ENCODE peak calls at places on chromosomes 13 and 19, in nine cellular contexts. V, K, X, B, A, G, Y, M and H are unnamed samples.

GRCh38 chr19:54114340-54114826 is 1.1 kb downstream of the TFPT start:
- DNase-seq in V (peak; percentile 48), K (peak; percentile 46), X (peak; percentile 64), B (no peak), A (no peak), G (peak; percentile 52), Y (no peak), M (peak; percentile 90), H (no peak)

GRCh38 chr13:40375522-40376171 is 290.8 kb downstream of the FOXO1 start:
- DNase-seq in V (no peak), K (no peak), X (no peak), B (no peak), A (no peak), G (peak; percentile 67), Y (no peak), M (no peak), H (peak; percentile 72)

GRCh38 chr19:13262450-13262849 is 112.2 kb downstream of the IER2 start:
- DNase-seq in V (no peak), K (no peak), X (peak; percentile 59), B (no peak), A (no peak), G (peak; percentile 66), Y (peak; percentile 39), M (no peak), H (no peak)

GRCh38 chr19:5147971-5148793 is 179.3 kb downstream of the KDM4B start:
- DNase-seq in V (no peak), K (no peak), X (no peak), B (no peak), A (no peak), G (no peak), Y (no peak), M (peak; percentile 69), H (no peak)

GRCh38 chr19:6233827-6234511 is 45.8 kb downstream of the MLLT1 start:
- DNase-seq in V (peak; percentile 76), K (no peak), X (no peak), B (peak; percentile 78), A (no peak), G (peak; percentile 68), Y (no peak), M (peak; percentile 89), H (no peak)

GRCh38 chr19:55247621-55248099 is 11.2 kb downstream of the PPP6R1 start:
- DNase-seq in V (no peak), K (peak; percentile 58), X (no peak), B (no peak), A (no peak), G (peak; percentile 71), Y (no peak), M (peak; percentile 69), H (no peak)

GRCh38 chr13:29861694-29862110 is 11.3 kb upstream of the UBL3 start:
- DNase-seq in V (no peak), K (no peak), X (no peak), B (no peak), A (no peak), G (no peak), Y (no peak), M (no peak), H (no peak)

GRCh38 chr13:35600137-35600536 is 123.6 kb upstream of the MAB21L1 start:
- DNase-seq in V (no peak), K (no peak), X (no peak), B (no peak), A (no peak), G (no peak), Y (no peak), M (no peak), H (no peak)

GRCh38 chr19:38559428-38560401 is 58.0 kb downstream of the MAP4K1 start:
- DNase-seq in V (no peak), K (no peak), X (no peak), B (no peak), A (peak; percentile 56), G (no peak), Y (no peak), M (peak; percentile 69), H (no peak)

DNA sequence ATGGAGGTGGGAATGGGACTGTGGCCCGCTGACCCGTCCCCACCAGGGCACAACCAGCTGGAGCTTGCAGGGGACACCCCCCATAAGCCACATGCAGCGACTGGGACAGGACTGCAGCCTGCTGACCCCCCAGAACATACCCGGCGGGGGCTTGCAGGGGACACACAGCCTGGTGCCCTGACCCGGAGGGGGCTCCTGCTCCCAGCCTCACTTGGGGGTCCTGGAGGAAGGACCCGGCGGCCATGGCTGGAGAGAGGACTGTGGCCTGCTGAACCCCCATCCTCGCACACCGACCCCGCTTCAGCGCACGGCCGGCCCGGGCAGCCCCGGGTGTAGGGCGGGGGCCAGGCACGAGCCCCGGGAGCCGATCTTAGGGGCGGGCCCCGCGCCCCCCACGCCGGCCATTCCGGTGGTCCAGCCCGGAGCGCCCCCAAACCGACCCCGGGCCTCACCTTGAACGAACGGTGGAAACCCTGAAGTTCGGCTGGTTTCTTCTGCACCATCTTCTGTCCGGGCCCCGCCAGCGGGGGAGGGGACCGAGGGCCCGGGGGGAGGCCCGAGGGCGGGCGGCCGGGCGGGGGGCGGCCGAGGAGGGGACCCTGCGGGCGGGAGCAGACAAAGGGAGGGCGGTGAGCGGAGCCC is 574 bp downstream of the MKNK2 start:
- DNase-seq in V (no peak), K (no peak), X (no peak), B (peak; percentile 68), A (no peak), G (peak; percentile 59), Y (no peak), M (no peak), H (no peak)
- TF ChIP-seq POLR2AphosphoS5 in V (no peak), K (no peak), X (no peak), B (no peak), A (no peak), G (no peak), Y (no peak), M (no peak), H (no peak)

GRCh38 chr13:69633044-69633443 is 474.6 kb upstream of the ATXN8OS start:
- DNase-seq in V (no peak), K (no peak), X (no peak), B (no peak), A (no peak), G (no peak), Y (no peak), M (no peak), H (no peak)
- H3K4me1 ChIP-seq in V (no peaks in the 10 kb centered on the region), K (no peaks in the 10 kb centered on the region), X (no peaks in the 10 kb centered on the region), B (no peaks in the 10 kb centered on the region), A (no peaks in the 10 kb centered on the region), G (no peaks in the 10 kb centered on the region), Y (no peaks in the 10 kb centered on the region), M (no peaks in the 10 kb centered on the region), H (no peaks in the 10 kb centered on the region)

DNA sequence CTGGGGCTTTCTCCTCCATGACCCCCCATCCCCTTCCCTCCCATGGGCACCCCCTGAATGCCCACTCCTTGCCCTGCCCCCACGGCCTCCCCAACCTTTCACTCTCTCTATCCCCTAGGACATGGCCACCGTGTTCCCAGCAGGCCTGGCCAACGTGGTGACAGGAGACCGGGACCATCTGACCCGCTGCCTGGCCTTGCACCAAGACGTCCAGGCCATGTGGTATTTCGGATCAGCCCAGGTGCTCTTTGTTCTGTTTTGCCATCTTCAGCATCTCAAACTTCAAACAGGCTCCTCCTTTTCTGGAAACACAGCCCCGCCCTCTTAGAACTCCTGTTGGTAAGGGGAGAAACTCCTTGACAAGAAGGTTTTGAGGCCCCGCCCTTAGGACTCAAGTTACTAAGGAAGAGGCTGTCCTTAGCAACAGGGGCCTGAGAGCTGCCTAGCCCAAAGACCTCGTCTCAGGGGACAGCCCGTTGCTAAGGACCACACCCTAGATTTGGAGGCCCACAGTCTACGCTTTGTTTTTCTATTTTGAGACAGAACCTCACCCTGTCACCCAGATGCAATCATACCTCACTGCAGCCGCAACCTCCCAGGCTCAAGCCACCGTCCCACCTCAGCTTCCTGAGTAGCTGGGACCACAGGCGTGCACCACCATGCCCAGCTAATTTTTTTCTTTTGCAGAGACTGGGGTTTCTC is 5.1 kb upstream of the FLT3LG start:
- DNase-seq in V (peak; percentile 56), K (peak; percentile 77), X (peak; percentile 100), B (peak; percentile 97), A (peak; percentile 69), G (no peak), Y (no peak), M (peak; percentile 92), H (peak; percentile 91)
- H3K4me3 ChIP-seq in V (no peak overlapping the region), K (no peak overlapping the region), X (no peak overlapping the region), B (peak overlapping the region; percentile 27), A (peak overlapping the region; percentile 37), G (no peak overlapping the region), Y (no peak overlapping the region), M (no peak overlapping the region), H (no peak overlapping the region)

DNA sequence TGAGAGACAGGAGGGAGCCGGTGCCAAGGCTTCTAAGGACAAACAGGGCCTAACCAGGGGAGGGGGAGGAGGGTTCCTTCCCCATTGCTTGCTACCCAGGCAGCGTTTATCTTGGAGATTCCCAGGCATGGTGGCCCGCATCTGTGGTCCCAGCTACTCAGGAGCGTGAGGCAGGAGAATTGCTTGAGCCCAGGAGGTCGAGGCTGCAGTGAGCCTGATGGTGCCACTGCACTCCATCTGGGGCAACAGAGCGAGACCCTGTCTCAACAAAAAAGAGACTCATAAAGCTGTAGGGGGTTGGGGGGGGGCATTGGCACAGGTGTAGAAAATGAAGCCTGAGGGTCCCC is 11.4 kb downstream of the TIMM13 start:
- DNase-seq in V (no peak), K (no peak), X (no peak), B (no peak), A (no peak), G (no peak), Y (no peak), M (no peak), H (no peak)
- TF ChIP-seq POLR2AphosphoS5 in V (no peak), K (no peak), X (no peak), B (no peak), A (no peak), G (no peak), Y (no peak), M (no peak), H (no peak)

DNA sequence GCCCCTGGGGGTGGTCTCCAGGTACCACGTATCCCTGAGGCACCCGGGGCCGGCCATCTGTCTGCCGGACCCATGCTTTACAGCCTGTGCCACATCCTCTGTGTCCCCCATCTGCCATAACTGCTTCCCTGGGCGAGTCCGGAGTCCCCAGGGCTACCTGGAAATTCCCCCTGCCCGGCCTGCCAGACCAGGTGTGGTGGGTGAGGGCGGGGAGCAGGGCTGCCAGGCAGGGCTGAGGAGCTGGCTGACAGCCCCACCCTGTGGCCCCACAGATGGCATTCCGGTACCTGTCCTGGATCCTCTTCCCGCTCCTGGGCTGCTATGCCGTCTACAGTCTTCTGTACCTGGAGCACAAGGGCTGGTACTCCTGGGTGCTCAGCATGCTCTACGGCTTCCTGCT is 10.3 kb upstream of the RELB start:
- DNase-seq in V (no peak), K (no peak), X (no peak), B (no peak), A (no peak), G (no peak), Y (no peak), M (no peak), H (peak; percentile 60)
- H3K4me1 ChIP-seq in V (no peaks in the 10 kb centered on the region), K (no peaks in the 10 kb centered on the region), X (no peaks in the 10 kb centered on the region), B (no peaks in the 10 kb centered on the region), A (no peaks in the 10 kb centered on the region), G (no peaks in the 10 kb centered on the region), Y (no peaks in the 10 kb centered on the region), M (peaks cover 13% of the 10 kb centered on the region), H (no peaks in the 10 kb centered on the region)